ENCODE peak calls at places on chromosomes 3 and 15, in five cellular contexts. One of them, this sample, is unnamed.
A peak's percentile ranks its signal among the peaks of the same experiment; 100 is the strongest.

GRCh38 chr3:122314467-122314866 is 10.6 kb upstream of the CSTA start:
- DNase-seq in Peyer's patch: no peak
- DNase-seq in cardiac muscle cell: no peak
- DNase-seq in breast epithelium: no peak
- DNase-seq in thoracic aorta: no peak
- DNase-seq in this sample: no peak

GRCh38 chr3:147361671-147362420 is 44.5 kb downstream of the ZIC4 start:
- DNase-seq in Peyer's patch: no peak
- DNase-seq in cardiac muscle cell: peak; percentile 13
- DNase-seq in thoracic aorta: no peak
- DNase-seq in breast epithelium: no peak
- DNase-seq in this sample: no peak

GRCh38 chr3:160876568-160877100 is 120.6 kb downstream of the PPM1L start:
- DNase-seq in breast epithelium: no peak
- DNase-seq in cardiac muscle cell: no peak
- DNase-seq in thoracic aorta: no peak
- DNase-seq in Peyer's patch: no peak
- DNase-seq in this sample: no peak

GRCh38 chr3:63914312-63914711 is 2.1 kb upstream of the SCAANT1 start:
- DNase-seq in cardiac muscle cell: peak; percentile 78
- DNase-seq in thoracic aorta: no peak
- DNase-seq in Peyer's patch: no peak
- DNase-seq in breast epithelium: peak; percentile 79
- DNase-seq in this sample: no peak

GRCh38 chr3:36944012-36944640 is 728 bp downstream of the TRANK1 start:
- DNase-seq in thoracic aorta: peak; percentile 26
- DNase-seq in Peyer's patch: peak; percentile 38
- DNase-seq in cardiac muscle cell: peak; percentile 75
- DNase-seq in breast epithelium: peak; percentile 21
- DNase-seq in this sample: peak; percentile 34

GRCh38 chr15:52056496-52056895 is 37.5 kb downstream of the MAPK6 start:
- DNase-seq in Peyer's patch: no peak
- DNase-seq in cardiac muscle cell: no peak
- DNase-seq in thoracic aorta: no peak
- DNase-seq in breast epithelium: no peak
- DNase-seq in this sample: no peak

GRCh38 chr3:119352863-119353527 is 58.8 kb downstream of the ARHGAP31 start:
- DNase-seq in Peyer's patch: no peak
- DNase-seq in cardiac muscle cell: peak; percentile 86
- DNase-seq in thoracic aorta: no peak
- DNase-seq in breast epithelium: no peak
- DNase-seq in this sample: no peak

GRCh38 chr15:77975332-77976119 is 102.0 kb downstream of the TBC1D2B start:
- DNase-seq in breast epithelium: no peak
- DNase-seq in cardiac muscle cell: no peak
- DNase-seq in thoracic aorta: no peak
- DNase-seq in Peyer's patch: no peak
- DNase-seq in this sample: no peak

GRCh38 chr3:31356941-31357340 is 175.8 kb upstream of the STT3B start:
- DNase-seq in breast epithelium: no peak
- DNase-seq in thoracic aorta: no peak
- DNase-seq in Peyer's patch: no peak
- DNase-seq in cardiac muscle cell: peak; percentile 41
- DNase-seq in this sample: no peak

GRCh38 chr3:120399372-120399771 is 50.2 kb upstream of the LRRC58 start:
- DNase-seq in Peyer's patch: no peak
- DNase-seq in thoracic aorta: no peak
- DNase-seq in cardiac muscle cell: no peak
- DNase-seq in breast epithelium: no peak
- DNase-seq in this sample: no peak

GRCh38 chr15:25185791-25186190 is 231.0 kb downstream of the SNRPN start:
- DNase-seq in Peyer's patch: no peak
- DNase-seq in cardiac muscle cell: no peak
- DNase-seq in thoracic aorta: no peak
- DNase-seq in breast epithelium: no peak
- DNase-seq in this sample: no peak

GRCh38 chr3:179898024-179898423 is 138.7 kb downstream of the PEX5L start:
- DNase-seq in thoracic aorta: no peak
- DNase-seq in cardiac muscle cell: peak; percentile 53
- DNase-seq in Peyer's patch: no peak
- DNase-seq in breast epithelium: no peak
- DNase-seq in this sample: peak; percentile 8

GRCh38 chr3:100023595-100023994 is 90.7 kb downstream of the FILIP1L start:
- DNase-seq in cardiac muscle cell: no peak
- DNase-seq in breast epithelium: no peak
- DNase-seq in Peyer's patch: no peak
- DNase-seq in thoracic aorta: no peak
- DNase-seq in this sample: no peak

GRCh38 chr15:52006702-52007340 is 12.2 kb upstream of the MAPK6 start:
- DNase-seq in cardiac muscle cell: no peak
- DNase-seq in breast epithelium: no peak
- DNase-seq in thoracic aorta: no peak
- DNase-seq in Peyer's patch: no peak
- DNase-seq in this sample: no peak

GRCh38 chr3:42804831-42805821 is 836 bp upstream of the HIGD1A start:
- DNase-seq in breast epithelium: no peak
- DNase-seq in thoracic aorta: no peak
- DNase-seq in cardiac muscle cell: peak; percentile 20
- DNase-seq in Peyer's patch: no peak
- DNase-seq in this sample: peak; percentile 7

GRCh38 chr3:168872811-168873210 is 777.1 kb upstream of the GOLIM4 start:
- DNase-seq in Peyer's patch: no peak
- DNase-seq in breast epithelium: no peak
- DNase-seq in cardiac muscle cell: no peak
- DNase-seq in thoracic aorta: no peak
- DNase-seq in this sample: no peak

GRCh38 chr3:145952541-145952940 is 208.4 kb downstream of the PLOD2 start:
- DNase-seq in cardiac muscle cell: peak; percentile 86
- DNase-seq in thoracic aorta: no peak
- DNase-seq in Peyer's patch: no peak
- DNase-seq in breast epithelium: no peak
- DNase-seq in this sample: no peak

GRCh38 chr3:54173371-54173770 is 51.0 kb downstream of the CACNA2D3 start:
- DNase-seq in Peyer's patch: no peak
- DNase-seq in thoracic aorta: no peak
- DNase-seq in cardiac muscle cell: no peak
- DNase-seq in breast epithelium: no peak
- DNase-seq in this sample: no peak

GRCh38 chr3:54171951-54172350 is 49.6 kb downstream of the CACNA2D3 start:
- DNase-seq in cardiac muscle cell: no peak
- DNase-seq in Peyer's patch: no peak
- DNase-seq in thoracic aorta: no peak
- DNase-seq in breast epithelium: no peak
- DNase-seq in this sample: no peak

GRCh38 chr3:54171509-54171908 is 49.2 kb downstream of the CACNA2D3 start:
- DNase-seq in cardiac muscle cell: no peak
- DNase-seq in thoracic aorta: no peak
- DNase-seq in Peyer's patch: no peak
- DNase-seq in breast epithelium: no peak
- DNase-seq in this sample: no peak

GRCh38 chr3:54180926-54181325 is 58.6 kb downstream of the CACNA2D3 start:
- DNase-seq in Peyer's patch: no peak
- DNase-seq in cardiac muscle cell: no peak
- DNase-seq in breast epithelium: no peak
- DNase-seq in thoracic aorta: no peak
- DNase-seq in this sample: no peak

GRCh38 chr3:54176106-54176505 is 53.8 kb downstream of the CACNA2D3 start:
- DNase-seq in breast epithelium: no peak
- DNase-seq in cardiac muscle cell: peak; percentile 53
- DNase-seq in thoracic aorta: no peak
- DNase-seq in Peyer's patch: no peak
- DNase-seq in this sample: no peak
- H3K27ac ChIP-seq in breast epithelium: no peak overlapping the region
- H3K27ac ChIP-seq in cardiac muscle cell: no peak overlapping the region
- H3K27ac ChIP-seq in thoracic aorta: no peak overlapping the region
- H3K27ac ChIP-seq in Peyer's patch: no peak overlapping the region
- H3K27ac ChIP-seq in this sample: no peak overlapping the region

DNA sequence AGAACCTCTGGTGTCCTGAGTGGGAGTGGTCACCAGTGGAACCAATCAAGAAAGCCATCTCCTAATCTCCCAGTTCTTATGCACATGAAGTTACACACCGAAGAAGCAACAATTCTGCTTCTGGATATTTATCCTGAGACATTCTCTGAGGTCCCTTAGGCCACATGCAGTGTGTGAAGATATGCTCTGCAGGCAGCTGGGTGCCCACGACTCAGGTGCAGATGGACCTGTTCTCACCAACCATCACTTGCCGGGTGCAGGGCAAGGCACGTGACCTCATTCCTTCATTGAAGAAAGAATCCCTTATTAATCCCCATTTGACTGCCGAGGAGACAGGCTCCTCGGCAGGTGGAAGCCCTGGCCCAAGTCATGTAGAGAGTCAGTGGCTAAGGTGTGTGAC is 79.8 kb downstream of the WNT7A start:
- DNase-seq in thoracic aorta: no peak
- DNase-seq in breast epithelium: no peak
- DNase-seq in cardiac muscle cell: no peak
- DNase-seq in Peyer's patch: no peak
- DNase-seq in this sample: no peak
- H3K4me1 ChIP-seq in thoracic aorta: no peaks in the 10 kb centered on the region
- H3K4me1 ChIP-seq in breast epithelium: no peaks in the 10 kb centered on the region
- H3K4me1 ChIP-seq in cardiac muscle cell: no peaks in the 10 kb centered on the region
- H3K4me1 ChIP-seq in Peyer's patch: no peaks in the 10 kb centered on the region
- H3K4me1 ChIP-seq in this sample: no peaks in the 10 kb centered on the region

GRCh38 chr3:46843508-46843907 is 19.7 kb downstream of the MYL3 start:
- DNase-seq in cardiac muscle cell: no peak
- DNase-seq in breast epithelium: no peak
- DNase-seq in Peyer's patch: no peak
- DNase-seq in thoracic aorta: no peak
- DNase-seq in this sample: no peak

GRCh38 chr3:46845397-46845859 is 17.8 kb downstream of the MYL3 start:
- DNase-seq in Peyer's patch: no peak
- DNase-seq in cardiac muscle cell: peak; percentile 90
- DNase-seq in breast epithelium: peak; percentile 70
- DNase-seq in thoracic aorta: peak; percentile 41
- DNase-seq in this sample: no peak

GRCh38 chr3:46845860-46846623 is 17.2 kb downstream of the MYL3 start:
- DNase-seq in cardiac muscle cell: peak; percentile 83
- DNase-seq in thoracic aorta: peak; percentile 33
- DNase-seq in breast epithelium: peak; percentile 79
- DNase-seq in Peyer's patch: peak; percentile 84
- DNase-seq in this sample: peak; percentile 74

GRCh38 chr3:46844397-46844796 is 18.8 kb downstream of the MYL3 start:
- DNase-seq in cardiac muscle cell: no peak
- DNase-seq in breast epithelium: no peak
- DNase-seq in Peyer's patch: no peak
- DNase-seq in thoracic aorta: no peak
- DNase-seq in this sample: no peak

DNA sequence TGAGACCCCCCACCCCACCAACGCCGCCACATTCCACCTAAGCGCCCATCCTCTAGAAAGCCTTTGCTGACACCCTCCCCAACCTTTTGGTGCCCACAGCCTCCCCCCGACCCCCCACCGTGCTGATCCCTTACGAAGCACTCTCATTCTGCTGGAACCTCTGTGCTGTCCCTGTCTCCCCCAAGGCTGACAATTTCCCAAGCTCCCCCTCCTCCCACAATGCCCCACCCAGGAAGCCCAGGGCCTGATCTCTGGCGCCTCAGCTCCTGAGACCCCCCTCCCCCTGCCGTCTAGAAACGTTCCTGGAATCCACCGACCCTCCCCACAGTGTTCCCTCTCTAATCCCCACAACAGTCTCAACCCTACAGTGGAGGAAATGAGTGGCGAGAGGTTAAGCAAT is 18.4 kb downstream of the MYL3 start:
- DNase-seq in breast epithelium: no peak
- DNase-seq in Peyer's patch: no peak
- DNase-seq in cardiac muscle cell: no peak
- DNase-seq in thoracic aorta: no peak
- DNase-seq in this sample: no peak
- H3K4me3 ChIP-seq in breast epithelium: peak overlapping the region; percentile 62
- H3K4me3 ChIP-seq in Peyer's patch: no peak overlapping the region
- H3K4me3 ChIP-seq in cardiac muscle cell: no peak overlapping the region
- H3K4me3 ChIP-seq in thoracic aorta: peak overlapping the region; percentile 86
- H3K4me3 ChIP-seq in this sample: no peak overlapping the region

GRCh38 chr3:50268276-50268675 is 671 bp upstream of the SEMA3B start:
- DNase-seq in thoracic aorta: no peak
- DNase-seq in breast epithelium: no peak
- DNase-seq in cardiac muscle cell: no peak
- DNase-seq in Peyer's patch: no peak
- DNase-seq in this sample: no peak

GRCh38 chr3:50265988-50266387 is 3.0 kb upstream of the SEMA3B start:
- DNase-seq in thoracic aorta: no peak
- DNase-seq in breast epithelium: no peak
- DNase-seq in cardiac muscle cell: no peak
- DNase-seq in Peyer's patch: no peak
- DNase-seq in this sample: peak; percentile 16

GRCh38 chr3:50264964-50265485 is 3.9 kb upstream of the SEMA3B start:
- DNase-seq in thoracic aorta: no peak
- DNase-seq in cardiac muscle cell: no peak
- DNase-seq in Peyer's patch: no peak
- DNase-seq in breast epithelium: no peak
- DNase-seq in this sample: no peak

GRCh38 chr3:50267280-50267913 is 1.6 kb upstream of the SEMA3B start:
- DNase-seq in cardiac muscle cell: peak; percentile 46
- DNase-seq in breast epithelium: no peak
- DNase-seq in Peyer's patch: no peak
- DNase-seq in thoracic aorta: no peak
- DNase-seq in this sample: no peak

GRCh38 chr3:50266808-50267207 is 2.1 kb upstream of the SEMA3B start:
- DNase-seq in cardiac muscle cell: no peak
- DNase-seq in thoracic aorta: no peak
- DNase-seq in breast epithelium: no peak
- DNase-seq in Peyer's patch: no peak
- DNase-seq in this sample: no peak
- H3K27ac ChIP-seq in cardiac muscle cell: peak overlapping the region; percentile 98
- H3K27ac ChIP-seq in thoracic aorta: peak overlapping the region; percentile 98
- H3K27ac ChIP-seq in breast epithelium: peak overlapping the region; percentile 100
- H3K27ac ChIP-seq in Peyer's patch: peak overlapping the region; percentile 50
- H3K27ac ChIP-seq in this sample: no peak overlapping the region

GRCh38 chr3:46954178-46954577 is 22.4 kb downstream of the CCDC12 start:
- DNase-seq in thoracic aorta: no peak
- DNase-seq in Peyer's patch: no peak
- DNase-seq in breast epithelium: no peak
- DNase-seq in cardiac muscle cell: no peak
- DNase-seq in this sample: no peak
- H3K4me1 ChIP-seq in thoracic aorta: peaks cover 28% of the 10 kb centered on the region
- H3K4me1 ChIP-seq in Peyer's patch: peaks cover 29% of the 10 kb centered on the region
- H3K4me1 ChIP-seq in breast epithelium: peaks cover 28% of the 10 kb centered on the region
- H3K4me1 ChIP-seq in cardiac muscle cell: peaks cover 41% of the 10 kb centered on the region
- H3K4me1 ChIP-seq in this sample: peaks cover 91% of the 10 kb centered on the region

DNA sequence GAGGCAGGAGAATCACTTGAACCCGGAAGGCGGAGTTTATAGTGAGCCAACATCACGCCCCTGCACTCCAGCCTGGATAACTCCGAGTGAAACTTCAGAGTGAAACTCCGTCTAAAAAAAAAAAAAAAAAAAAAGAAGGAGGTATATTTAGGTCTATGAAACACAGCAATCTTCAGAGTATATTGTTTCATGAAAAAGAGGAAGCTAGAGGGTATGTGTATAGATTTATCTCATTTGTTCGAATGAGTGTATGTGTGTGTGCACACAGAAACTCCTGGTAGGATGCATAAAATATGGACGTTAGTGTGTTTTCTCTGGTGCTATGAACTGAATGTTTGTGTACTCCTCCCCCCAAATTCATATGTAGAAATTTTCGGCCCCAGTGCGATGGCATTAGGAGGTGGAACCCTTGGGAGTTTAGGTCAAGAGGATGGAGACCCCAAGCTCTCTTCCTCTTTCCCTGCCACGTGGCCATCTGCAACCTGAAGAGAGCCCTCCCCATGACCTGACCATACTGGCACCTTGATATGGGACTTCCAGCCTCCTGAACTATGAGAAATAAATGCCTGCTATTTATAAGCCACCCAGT is 98.6 kb upstream of the KLF13 start:
- DNase-seq in thoracic aorta: no peak
- DNase-seq in breast epithelium: no peak
- DNase-seq in Peyer's patch: no peak
- DNase-seq in cardiac muscle cell: no peak
- DNase-seq in this sample: no peak
- H3K4me3 ChIP-seq in thoracic aorta: no peak overlapping the region
- H3K4me3 ChIP-seq in breast epithelium: no peak overlapping the region
- H3K4me3 ChIP-seq in Peyer's patch: no peak overlapping the region
- H3K4me3 ChIP-seq in cardiac muscle cell: no peak overlapping the region
- H3K4me3 ChIP-seq in this sample: no peak overlapping the region